ENCODE peak calls at places on chromosomes 16 and 17, in four cellular contexts. One of them, this sample, is unnamed.

GRCh38 chr17:51802544-51802943 is 356.0 kb downstream of the CA10 start:
- DNase-seq in PC-3: no peak
- DNase-seq in AG04450: no peak
- DNase-seq in CD8-positive, alpha-beta T cell: no peak
- DNase-seq in this sample: no peak

GRCh38 chr16:29756654-29757053 is 10.9 kb upstream of the C16orf54 start:
- DNase-seq in CD8-positive, alpha-beta T cell: peak; percentile 39
- DNase-seq in AG04450: no peak
- DNase-seq in PC-3: no peak
- DNase-seq in this sample: no peak

GRCh38 chr17:82647593-82648164 is 565 bp downstream of the WDR45B start:
- DNase-seq in PC-3: peak; percentile 4
- DNase-seq in CD8-positive, alpha-beta T cell: peak; percentile 45
- DNase-seq in AG04450: no peak
- DNase-seq in this sample: no peak

GRCh38 chr17:77933777-77934398 is 24.6 kb upstream of the TNRC6C start:
- DNase-seq in CD8-positive, alpha-beta T cell: no peak
- DNase-seq in PC-3: no peak
- DNase-seq in AG04450: no peak
- DNase-seq in this sample: no peak

GRCh38 chr16:57013902-57014301 is 24.5 kb downstream of the NLRC5 start:
- DNase-seq in PC-3: no peak
- DNase-seq in AG04450: no peak
- DNase-seq in CD8-positive, alpha-beta T cell: no peak
- DNase-seq in this sample: no peak

GRCh38 chr16:81798311-81799137 is 19.4 kb downstream of the PLCG2 start:
- DNase-seq in CD8-positive, alpha-beta T cell: no peak
- DNase-seq in PC-3: no peak
- DNase-seq in AG04450: no peak
- DNase-seq in this sample: no peak

GRCh38 chr17:42672038-42672437 is 4.8 kb downstream of the PLEKHH3 start:
- DNase-seq in AG04450: no peak
- DNase-seq in CD8-positive, alpha-beta T cell: no peak
- DNase-seq in PC-3: no peak
- DNase-seq in this sample: no peak

GRCh38 chr16:396605-397004 is 394 bp upstream of the NME4 start:
- DNase-seq in AG04450: no peak
- DNase-seq in CD8-positive, alpha-beta T cell: no peak
- DNase-seq in PC-3: peak; percentile 54
- DNase-seq in this sample: no peak

GRCh38 chr17:52147872-52148271 is 10.6 kb downstream of the CA10 start:
- DNase-seq in AG04450: no peak
- DNase-seq in PC-3: peak; percentile 36
- DNase-seq in CD8-positive, alpha-beta T cell: no peak
- DNase-seq in this sample: no peak

GRCh38 chr16:22664132-22664531 is 149.8 kb upstream of the HS3ST2 start:
- DNase-seq in CD8-positive, alpha-beta T cell: no peak
- DNase-seq in PC-3: no peak
- DNase-seq in AG04450: no peak
- DNase-seq in this sample: no peak

GRCh38 chr16:1217526-1217925 is 7.5 kb downstream of the TPSG1 start:
- DNase-seq in PC-3: no peak
- DNase-seq in CD8-positive, alpha-beta T cell: no peak
- DNase-seq in AG04450: no peak
- DNase-seq in this sample: no peak

GRCh38 chr17:2250140-2251095 is 53.2 kb downstream of the SMG6 start:
- DNase-seq in AG04450: no peak
- DNase-seq in PC-3: no peak
- DNase-seq in CD8-positive, alpha-beta T cell: peak; percentile 82
- DNase-seq in this sample: no peak

GRCh38 chr17:42985225-42985624 is 4.9 kb downstream of the RUNDC1 start:
- DNase-seq in CD8-positive, alpha-beta T cell: no peak
- DNase-seq in AG04450: no peak
- DNase-seq in PC-3: no peak
- DNase-seq in this sample: no peak

GRCh38 chr16:11136600-11136999 is 119.4 kb downstream of the SOCS1 start:
- DNase-seq in PC-3: peak; percentile 55
- DNase-seq in AG04450: no peak
- DNase-seq in CD8-positive, alpha-beta T cell: no peak
- DNase-seq in this sample: no peak

GRCh38 chr17:36495076-36495578 is 8.6 kb downstream of the ZNHIT3 start:
- DNase-seq in PC-3: no peak
- DNase-seq in CD8-positive, alpha-beta T cell: no peak
- DNase-seq in AG04450: no peak
- DNase-seq in this sample: no peak

GRCh38 chr17:77611791-77612466 is 346.6 kb upstream of the TNRC6C start:
- DNase-seq in AG04450: no peak
- DNase-seq in PC-3: no peak
- DNase-seq in CD8-positive, alpha-beta T cell: no peak
- DNase-seq in this sample: no peak

GRCh38 chr17:32261937-32262510 is 3.6 kb upstream of the RHBDL3 start:
- DNase-seq in AG04450: no peak
- DNase-seq in CD8-positive, alpha-beta T cell: no peak
- DNase-seq in PC-3: no peak
- DNase-seq in this sample: no peak

GRCh38 chr16:10983175-10983558 is 38.8 kb downstream of the CLEC16A start:
- DNase-seq in PC-3: no peak
- DNase-seq in CD8-positive, alpha-beta T cell: no peak
- DNase-seq in AG04450: no peak
- DNase-seq in this sample: no peak

GRCh38 chr17:37650419-37651003 is 7.3 kb upstream of the DDX52 start:
- DNase-seq in CD8-positive, alpha-beta T cell: no peak
- DNase-seq in AG04450: no peak
- DNase-seq in PC-3: peak; percentile 46
- DNase-seq in this sample: no peak

GRCh38 chr17:31320791-31321190 is 631 bp downstream of the EVI2A start:
- DNase-seq in CD8-positive, alpha-beta T cell: no peak
- DNase-seq in PC-3: no peak
- DNase-seq in AG04450: no peak
- DNase-seq in this sample: no peak

GRCh38 chr16:29729116-29729521 is 16.7 kb downstream of the C16orf54 start:
- DNase-seq in CD8-positive, alpha-beta T cell: no peak
- DNase-seq in PC-3: peak; percentile 50
- DNase-seq in AG04450: peak; percentile 4
- DNase-seq in this sample: no peak

GRCh38 chr17:82702161-82702932 is 3.8 kb upstream of the RAB40B start:
- DNase-seq in AG04450: no peak
- DNase-seq in PC-3: no peak
- DNase-seq in CD8-positive, alpha-beta T cell: no peak
- DNase-seq in this sample: no peak

GRCh38 chr16:89140981-89141883 is 30.3 kb upstream of the CDH15 start:
- DNase-seq in AG04450: no peak
- DNase-seq in PC-3: no peak
- DNase-seq in CD8-positive, alpha-beta T cell: peak; percentile 11
- DNase-seq in this sample: no peak

GRCh38 chr16:405548-406506 is 4.1 kb downstream of the DECR2 start:
- DNase-seq in CD8-positive, alpha-beta T cell: no peak
- DNase-seq in AG04450: no peak
- DNase-seq in PC-3: no peak
- DNase-seq in this sample: no peak

GRCh38 chr16:26569793-26570192 is 496.9 kb upstream of the C16orf82 start:
- DNase-seq in CD8-positive, alpha-beta T cell: no peak
- DNase-seq in AG04450: no peak
- DNase-seq in PC-3: peak; percentile 2
- DNase-seq in this sample: no peak

GRCh38 chr17:78227455-78227916 is 3.9 kb upstream of the TMEM235 start:
- DNase-seq in CD8-positive, alpha-beta T cell: no peak
- DNase-seq in AG04450: no peak
- DNase-seq in PC-3: no peak
- DNase-seq in this sample: no peak

GRCh38 chr17:42096360-42097111 is 1.7 kb downstream of the ZNF385C start:
- DNase-seq in CD8-positive, alpha-beta T cell: no peak
- DNase-seq in AG04450: no peak
- DNase-seq in PC-3: no peak
- DNase-seq in this sample: no peak

GRCh38 chr16:22618842-22619241 is 108.2 kb downstream of the NPIPB5 start:
- DNase-seq in AG04450: no peak
- DNase-seq in PC-3: no peak
- DNase-seq in CD8-positive, alpha-beta T cell: no peak
- DNase-seq in this sample: no peak

GRCh38 chr17:63821809-63822208 is 5.4 kb upstream of the PSMC5 start:
- DNase-seq in PC-3: no peak
- DNase-seq in CD8-positive, alpha-beta T cell: no peak
- DNase-seq in AG04450: no peak
- DNase-seq in this sample: no peak

GRCh38 chr16:23365602-23366240 is 63.6 kb downstream of the SCNN1B start:
- DNase-seq in AG04450: no peak
- DNase-seq in PC-3: peak; percentile 56
- DNase-seq in CD8-positive, alpha-beta T cell: no peak
- DNase-seq in this sample: no peak

GRCh38 chr16:79599256-79599836 is 1.2 kb downstream of the MAF start:
- DNase-seq in PC-3: no peak
- DNase-seq in CD8-positive, alpha-beta T cell: peak; percentile 25
- DNase-seq in AG04450: no peak
- DNase-seq in this sample: no peak

GRCh38 chr16:75230471-75231110 is 11.8 kb downstream of the CTRB1 start:
- DNase-seq in AG04450: no peak
- DNase-seq in CD8-positive, alpha-beta T cell: no peak
- DNase-seq in PC-3: no peak
- DNase-seq in this sample: no peak

GRCh38 chr17:36027776-36028175 is 10.0 kb upstream of the CCL23 start:
- DNase-seq in PC-3: no peak
- DNase-seq in AG04450: no peak
- DNase-seq in CD8-positive, alpha-beta T cell: no peak
- DNase-seq in this sample: no peak

GRCh38 chr17:31581022-31581483 is 189.6 kb downstream of the RAB11FIP4 start:
- DNase-seq in CD8-positive, alpha-beta T cell: no peak
- DNase-seq in PC-3: peak; percentile 85
- DNase-seq in AG04450: no peak
- DNase-seq in this sample: no peak

DNA sequence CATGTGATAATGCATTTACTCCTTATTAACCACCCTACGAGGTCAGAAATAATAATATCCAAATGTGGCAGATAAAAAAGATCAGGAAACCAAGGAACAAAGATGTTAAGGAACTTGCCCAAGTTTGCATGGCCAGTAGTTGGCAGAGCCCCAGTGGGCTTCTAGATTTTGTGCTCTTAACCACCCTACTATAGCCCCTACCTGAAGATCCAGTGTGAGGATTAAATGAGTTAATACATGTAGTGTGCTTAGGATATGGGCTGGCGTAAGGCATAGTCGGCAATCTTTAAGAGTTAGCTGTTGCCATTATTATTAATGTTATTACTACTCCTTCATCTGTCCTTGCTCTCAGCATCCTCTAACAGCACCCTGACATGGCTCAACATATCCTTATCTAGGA is 153.4 kb downstream of the SDK2 start:
- DNase-seq in PC-3: no peak
- DNase-seq in CD8-positive, alpha-beta T cell: no peak
- DNase-seq in AG04450: no peak
- DNase-seq in this sample: no peak
- H3K4me3 ChIP-seq in PC-3: no peak overlapping the region
- H3K4me3 ChIP-seq in CD8-positive, alpha-beta T cell: no peak overlapping the region
- H3K4me3 ChIP-seq in AG04450: no peak overlapping the region
- H3K4me3 ChIP-seq in this sample: no peak overlapping the region

GRCh38 chr17:5043524-5043923 is 8.3 kb upstream of the SLC52A1 start:
- DNase-seq in CD8-positive, alpha-beta T cell: no peak
- DNase-seq in AG04450: no peak
- DNase-seq in PC-3: no peak
- DNase-seq in this sample: no peak
- TF ChIP-seq CTCF in CD8-positive, alpha-beta T cell: no peak
- TF ChIP-seq CTCF in AG04450: no peak
- TF ChIP-seq CTCF in PC-3: no peak
- TF ChIP-seq CTCF in this sample: no peak

GRCh38 chr16:49731911-49732310 is 124.0 kb downstream of the ZNF423 start:
- DNase-seq in CD8-positive, alpha-beta T cell: no peak
- DNase-seq in PC-3: no peak
- DNase-seq in AG04450: no peak
- DNase-seq in this sample: no peak

GRCh38 chr16:49727611-49728010 is 128.3 kb downstream of the ZNF423 start:
- DNase-seq in CD8-positive, alpha-beta T cell: no peak
- DNase-seq in PC-3: no peak
- DNase-seq in AG04450: no peak
- DNase-seq in this sample: no peak

GRCh38 chr16:49734330-49734729 is 121.6 kb downstream of the ZNF423 start:
- DNase-seq in CD8-positive, alpha-beta T cell: no peak
- DNase-seq in AG04450: no peak
- DNase-seq in PC-3: no peak
- DNase-seq in this sample: no peak

GRCh38 chr16:49737541-49737940 is 118.4 kb downstream of the ZNF423 start:
- DNase-seq in CD8-positive, alpha-beta T cell: no peak
- DNase-seq in AG04450: no peak
- DNase-seq in PC-3: no peak
- DNase-seq in this sample: no peak

DNA sequence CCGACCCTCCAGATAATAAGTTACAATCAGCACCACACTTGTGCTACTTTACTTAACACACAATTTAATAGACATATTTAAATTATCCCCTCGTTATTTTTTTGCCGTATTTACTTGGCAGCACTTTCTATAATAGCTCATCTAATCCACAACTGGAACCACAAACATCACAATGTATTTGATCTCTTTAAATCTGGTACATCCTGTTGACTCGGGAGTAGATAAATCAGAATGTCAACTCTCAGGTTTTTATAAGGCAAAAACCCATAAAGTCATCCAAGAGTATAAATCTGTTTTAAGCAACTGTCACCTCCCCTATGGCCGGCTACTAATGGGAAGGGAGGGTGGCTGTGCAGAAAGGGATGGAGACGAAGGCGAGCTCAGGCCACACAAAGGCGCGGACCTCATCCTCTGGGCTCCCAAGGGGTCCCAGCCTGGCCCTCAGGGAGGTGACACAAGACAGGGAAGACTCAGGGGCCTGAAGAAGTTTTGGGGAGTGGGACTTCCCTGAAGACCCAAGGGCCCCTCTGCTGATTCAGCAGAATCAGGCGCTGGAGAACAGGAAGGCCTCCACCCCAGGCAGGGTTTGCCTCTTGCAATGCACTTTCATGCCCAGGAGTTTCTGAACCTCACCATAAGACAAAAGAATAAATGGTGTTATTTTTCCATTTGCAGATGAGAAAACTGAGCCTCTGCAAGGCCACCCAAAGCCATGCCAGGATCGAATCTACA is 122.5 kb downstream of the ZNF423 start:
- DNase-seq in AG04450: no peak
- DNase-seq in CD8-positive, alpha-beta T cell: no peak
- DNase-seq in PC-3: no peak
- DNase-seq in this sample: no peak
- H3K4me3 ChIP-seq in AG04450: no peak overlapping the region
- H3K4me3 ChIP-seq in CD8-positive, alpha-beta T cell: no peak overlapping the region
- H3K4me3 ChIP-seq in PC-3: no peak overlapping the region
- H3K4me3 ChIP-seq in this sample: no peak overlapping the region

GRCh38 chr17:80497726-80498241 is 21.4 kb upstream of the NPTX1 start:
- DNase-seq in PC-3: no peak
- DNase-seq in CD8-positive, alpha-beta T cell: no peak
- DNase-seq in AG04450: no peak
- DNase-seq in this sample: no peak
- TF ChIP-seq CTCF in PC-3: no peak
- TF ChIP-seq CTCF in CD8-positive, alpha-beta T cell: no peak
- TF ChIP-seq CTCF in AG04450: no peak
- TF ChIP-seq CTCF in this sample: no peak

GRCh38 chr17:49567871-49568694 is 7.6 kb upstream of the NXPH3 start:
- DNase-seq in PC-3: peak; percentile 93
- DNase-seq in CD8-positive, alpha-beta T cell: peak; percentile 76
- DNase-seq in AG04450: peak; percentile 16
- DNase-seq in this sample: no peak
- H3K4me3 ChIP-seq in PC-3: peak overlapping the region; percentile 72
- H3K4me3 ChIP-seq in CD8-positive, alpha-beta T cell: peak overlapping the region; percentile 25
- H3K4me3 ChIP-seq in AG04450: peak overlapping the region; percentile 45
- H3K4me3 ChIP-seq in this sample: peak overlapping the region; percentile 30

This sample was measured in kidney epithelial cell.